ENCODE peak calls at places on chromosomes 11 and 22, in five cellular contexts. Z is lung microvascular endothelial cell, M is anterior cingulate cortex, Q is heart right ventricle, K is endothelial cell. W is an unnamed sample.

GRCh38 chr22:46051646-46052045 is 74.7 kb upstream of the WNT7B start:
- DNase-seq in Z (no peak), K (no peak), Q (no peak), M (no peak), W (no peak)

GRCh38 chr22:22026157-22026831 is 43.7 kb upstream of the TOP3B start:
- DNase-seq in Z (no peak), K (no peak), M (no peak), Q (no peak), W (no peak)

GRCh38 chr11:66045177-66045639 is 3.8 kb downstream of the GAL3ST3 start:
- DNase-seq in K (peak), M (peak), Z (peak), Q (peak), W (peak)

GRCh38 chr11:19524171-19524671 is 188.4 kb upstream of the NAV2 start:
- DNase-seq in K (no peak), M (peak), Q (no peak), Z (peak), W (peak)

GRCh38 chr11:3229673-3230630 is 2.3 kb downstream of the MRGPRE start:
- DNase-seq in K (no peak), Q (no peak), Z (no peak), M (no peak), W (no peak)

GRCh38 chr11:130420478-130421198 is 7.8 kb downstream of the ADAMTS8 start:
- DNase-seq in Q (no peak), Z (no peak), K (no peak), M (no peak), W (no peak)

GRCh38 chr11:69912911-69913451 is 93.8 kb upstream of the FGF3 start:
- DNase-seq in K (no peak), Z (no peak), Q (no peak), M (no peak), W (no peak)

GRCh38 chr11:63668396-63668795 is 2.8 kb downstream of the ATL3 start:
- DNase-seq in K (no peak), Z (no peak), M (no peak), Q (no peak), W (no peak)

GRCh38 chr11:58770627-58771457 is 39.1 kb upstream of the GLYAT start:
- DNase-seq in Q (no peak), Z (no peak), M (no peak), K (no peak), W (no peak)

GRCh38 chr11:41989173-41989572 is 529.7 kb upstream of the LRRC4C start:
- DNase-seq in Z (no peak), Q (no peak), M (no peak), K (no peak), W (no peak)

GRCh38 chr11:70111269-70112016 is 33.3 kb downstream of the ANO1 start:
- DNase-seq in Z (peak), M (no peak), Q (peak), K (no peak), W (no peak)

GRCh38 chr11:102157219-102157618 is 47.0 kb downstream of the YAP1 start:
- DNase-seq in Q (peak), Z (peak), M (no peak), K (no peak), W (no peak)

GRCh38 chr22:20080776-20081654 is 974 bp downstream of the DGCR8 start:
- DNase-seq in Q (no peak), M (no peak), K (peak), Z (peak), W (no peak)

GRCh38 chr11:10699072-10699471 is 5.5 kb upstream of the IRAG1 start:
- DNase-seq in Q (no peak), Z (no peak), M (no peak), K (no peak), W (no peak)

GRCh38 chr11:128420943-128421342 is 166.4 kb downstream of the ETS1 start:
- DNase-seq in M (no peak), K (no peak), Q (no peak), Z (no peak), W (no peak)

GRCh38 chr11:14969922-14970323 is 2.2 kb downstream of the CALCA start:
- DNase-seq in Z (peak), Q (no peak), K (peak), M (no peak), W (no peak)

W was measured in midbrain.